ENCODE peak calls at places on chromosomes 7 and 10, in seven cellular contexts. One of them, this sample, is unnamed.

GRCh38 chr10:84262190-84262956 is 17.5 kb downstream of the RGR start:
- DNase-seq in ureter: no peak
- DNase-seq in PC-3: no peak
- DNase-seq in RWPE1: no peak
- DNase-seq in AG04450: no peak
- DNase-seq in upper lobe of left lung: no peak
- DNase-seq in stimulated activated CD8-positive, alpha-beta memory T cell treated with anti-CD3 and anti-CD28 coated beads, Interleukin-2, amount 100 ng/mL, for 48 hours: no peak
- DNase-seq in this sample: no peak

GRCh38 chr7:134690016-134690415 is 43.4 kb downstream of the BPGM start:
- DNase-seq in AG04450: peak; percentile 53
- DNase-seq in upper lobe of left lung: no peak
- DNase-seq in PC-3: peak; percentile 15
- DNase-seq in RWPE1: no peak
- DNase-seq in ureter: no peak
- DNase-seq in stimulated activated CD8-positive, alpha-beta memory T cell treated with anti-CD3 and anti-CD28 coated beads, Interleukin-2, amount 100 ng/mL, for 48 hours: no peak
- DNase-seq in this sample: no peak

GRCh38 chr7:123872908-123873307 is 27.9 kb downstream of the HYAL4 start:
- DNase-seq in ureter: no peak
- DNase-seq in AG04450: no peak
- DNase-seq in RWPE1: no peak
- DNase-seq in PC-3: no peak
- DNase-seq in stimulated activated CD8-positive, alpha-beta memory T cell treated with anti-CD3 and anti-CD28 coated beads, Interleukin-2, amount 100 ng/mL, for 48 hours: no peak
- DNase-seq in upper lobe of left lung: no peak
- DNase-seq in this sample: no peak

GRCh38 chr7:158574308-158575036 is 13.2 kb downstream of the PTPRN2 start:
- DNase-seq in stimulated activated CD8-positive, alpha-beta memory T cell treated with anti-CD3 and anti-CD28 coated beads, Interleukin-2, amount 100 ng/mL, for 48 hours: no peak
- DNase-seq in ureter: no peak
- DNase-seq in upper lobe of left lung: no peak
- DNase-seq in AG04450: no peak
- DNase-seq in RWPE1: no peak
- DNase-seq in PC-3: no peak
- DNase-seq in this sample: no peak

GRCh38 chr7:158587425-158588084 is at the start of gene PTPRN2:
- DNase-seq in stimulated activated CD8-positive, alpha-beta memory T cell treated with anti-CD3 and anti-CD28 coated beads, Interleukin-2, amount 100 ng/mL, for 48 hours: peak; percentile 44
- DNase-seq in PC-3: peak; percentile 41
- DNase-seq in ureter: peak; percentile 54
- DNase-seq in RWPE1: peak; percentile 82
- DNase-seq in AG04450: peak; percentile 4
- DNase-seq in upper lobe of left lung: peak; percentile 94
- DNase-seq in this sample: no peak

GRCh38 chr7:117110480-117111315 is 157.4 kb downstream of the ST7 start:
- DNase-seq in stimulated activated CD8-positive, alpha-beta memory T cell treated with anti-CD3 and anti-CD28 coated beads, Interleukin-2, amount 100 ng/mL, for 48 hours: peak; percentile 9
- DNase-seq in PC-3: no peak
- DNase-seq in upper lobe of left lung: no peak
- DNase-seq in ureter: no peak
- DNase-seq in RWPE1: no peak
- DNase-seq in AG04450: no peak
- DNase-seq in this sample: no peak

GRCh38 chr7:147497246-147497645 is 1093.3 kb upstream of the C7orf33 start:
- DNase-seq in upper lobe of left lung: no peak
- DNase-seq in RWPE1: no peak
- DNase-seq in stimulated activated CD8-positive, alpha-beta memory T cell treated with anti-CD3 and anti-CD28 coated beads, Interleukin-2, amount 100 ng/mL, for 48 hours: no peak
- DNase-seq in PC-3: no peak
- DNase-seq in ureter: no peak
- DNase-seq in AG04450: no peak
- DNase-seq in this sample: no peak

GRCh38 chr7:40499718-40500117 is 364.9 kb downstream of the SUGCT start:
- DNase-seq in upper lobe of left lung: no peak
- DNase-seq in stimulated activated CD8-positive, alpha-beta memory T cell treated with anti-CD3 and anti-CD28 coated beads, Interleukin-2, amount 100 ng/mL, for 48 hours: no peak
- DNase-seq in PC-3: no peak
- DNase-seq in ureter: no peak
- DNase-seq in AG04450: no peak
- DNase-seq in RWPE1: no peak
- DNase-seq in this sample: no peak

GRCh38 chr10:43263551-43264323 is 3.1 kb downstream of the RASGEF1A start:
- DNase-seq in PC-3: no peak
- DNase-seq in stimulated activated CD8-positive, alpha-beta memory T cell treated with anti-CD3 and anti-CD28 coated beads, Interleukin-2, amount 100 ng/mL, for 48 hours: no peak
- DNase-seq in RWPE1: no peak
- DNase-seq in upper lobe of left lung: peak; percentile 64
- DNase-seq in AG04450: no peak
- DNase-seq in ureter: no peak
- DNase-seq in this sample: peak; percentile 54

GRCh38 chr7:474605-475424 is 44.8 kb downstream of the PDGFA start:
- DNase-seq in AG04450: no peak
- DNase-seq in ureter: no peak
- DNase-seq in RWPE1: no peak
- DNase-seq in PC-3: no peak
- DNase-seq in upper lobe of left lung: peak; percentile 63
- DNase-seq in stimulated activated CD8-positive, alpha-beta memory T cell treated with anti-CD3 and anti-CD28 coated beads, Interleukin-2, amount 100 ng/mL, for 48 hours: no peak
- DNase-seq in this sample: no peak

GRCh38 chr7:98930464-98930863 is 52.1 kb downstream of the TRRAP start:
- DNase-seq in ureter: no peak
- DNase-seq in PC-3: no peak
- DNase-seq in RWPE1: no peak
- DNase-seq in AG04450: no peak
- DNase-seq in stimulated activated CD8-positive, alpha-beta memory T cell treated with anti-CD3 and anti-CD28 coated beads, Interleukin-2, amount 100 ng/mL, for 48 hours: no peak
- DNase-seq in upper lobe of left lung: no peak
- DNase-seq in this sample: no peak

GRCh38 chr7:16589895-16590294 is 55.7 kb downstream of the ANKMY2 start:
- DNase-seq in upper lobe of left lung: no peak
- DNase-seq in PC-3: no peak
- DNase-seq in stimulated activated CD8-positive, alpha-beta memory T cell treated with anti-CD3 and anti-CD28 coated beads, Interleukin-2, amount 100 ng/mL, for 48 hours: no peak
- DNase-seq in ureter: no peak
- DNase-seq in RWPE1: no peak
- DNase-seq in AG04450: no peak
- DNase-seq in this sample: no peak

GRCh38 chr7:22108151-22108845 is 162.6 kb upstream of the CDCA7L start:
- DNase-seq in AG04450: no peak
- DNase-seq in PC-3: no peak
- DNase-seq in ureter: no peak
- DNase-seq in upper lobe of left lung: peak; percentile 10
- DNase-seq in stimulated activated CD8-positive, alpha-beta memory T cell treated with anti-CD3 and anti-CD28 coated beads, Interleukin-2, amount 100 ng/mL, for 48 hours: no peak
- DNase-seq in RWPE1: no peak
- DNase-seq in this sample: no peak

GRCh38 chr7:30091431-30092386 is 43.1 kb upstream of the MTURN start:
- DNase-seq in AG04450: peak; percentile 16
- DNase-seq in RWPE1: peak; percentile 88
- DNase-seq in stimulated activated CD8-positive, alpha-beta memory T cell treated with anti-CD3 and anti-CD28 coated beads, Interleukin-2, amount 100 ng/mL, for 48 hours: no peak
- DNase-seq in ureter: no peak
- DNase-seq in PC-3: peak; percentile 85
- DNase-seq in upper lobe of left lung: no peak
- DNase-seq in this sample: no peak

GRCh38 chr7:130228840-130229239 is 21.2 kb downstream of the SSMEM1 start:
- DNase-seq in PC-3: no peak
- DNase-seq in RWPE1: no peak
- DNase-seq in ureter: no peak
- DNase-seq in upper lobe of left lung: no peak
- DNase-seq in AG04450: no peak
- DNase-seq in stimulated activated CD8-positive, alpha-beta memory T cell treated with anti-CD3 and anti-CD28 coated beads, Interleukin-2, amount 100 ng/mL, for 48 hours: no peak
- DNase-seq in this sample: no peak

GRCh38 chr7:149869867-149870266 is 3.9 kb upstream of the ATP6V0E2 start:
- DNase-seq in upper lobe of left lung: no peak
- DNase-seq in AG04450: no peak
- DNase-seq in stimulated activated CD8-positive, alpha-beta memory T cell treated with anti-CD3 and anti-CD28 coated beads, Interleukin-2, amount 100 ng/mL, for 48 hours: no peak
- DNase-seq in RWPE1: no peak
- DNase-seq in ureter: no peak
- DNase-seq in PC-3: no peak
- DNase-seq in this sample: peak; percentile 28

GRCh38 chr10:84510121-84510520 is 181.7 kb downstream of the CCSER2 start:
- DNase-seq in upper lobe of left lung: no peak
- DNase-seq in stimulated activated CD8-positive, alpha-beta memory T cell treated with anti-CD3 and anti-CD28 coated beads, Interleukin-2, amount 100 ng/mL, for 48 hours: no peak
- DNase-seq in ureter: no peak
- DNase-seq in AG04450: peak; percentile 46
- DNase-seq in RWPE1: no peak
- DNase-seq in PC-3: no peak
- DNase-seq in this sample: no peak

GRCh38 chr7:128672927-128673517 is 930 bp downstream of the GARIN1A start:
- DNase-seq in RWPE1: no peak
- DNase-seq in ureter: no peak
- DNase-seq in AG04450: no peak
- DNase-seq in stimulated activated CD8-positive, alpha-beta memory T cell treated with anti-CD3 and anti-CD28 coated beads, Interleukin-2, amount 100 ng/mL, for 48 hours: no peak
- DNase-seq in upper lobe of left lung: no peak
- DNase-seq in PC-3: no peak
- DNase-seq in this sample: no peak

GRCh38 chr10:72080042-72081035 is 8.0 kb downstream of the SPOCK2 start:
- DNase-seq in ureter: no peak
- DNase-seq in stimulated activated CD8-positive, alpha-beta memory T cell treated with anti-CD3 and anti-CD28 coated beads, Interleukin-2, amount 100 ng/mL, for 48 hours: no peak
- DNase-seq in PC-3: peak; percentile 60
- DNase-seq in upper lobe of left lung: no peak
- DNase-seq in RWPE1: peak; percentile 57
- DNase-seq in AG04450: no peak
- DNase-seq in this sample: no peak

This sample was measured in coronary artery.